ENCODE peak calls at places on chromosomes 2 and 18, in eight cellular contexts. H is body of pancreas; G is NT2/D1; T is heart right ventricle; N is pancreas; O is esophagus squamous epithelium; D is effector memory CD4-positive, alpha-beta T cell; X is SK-N-SH. S is an unnamed sample.

GRCh38 chr2:158181171-158181570 is 79.5 kb downstream of the UPP2 start:
- DNase-seq in H (no peak), G (no peak), T (no peak), N (no peak), O (no peak), D (no peak), X (no peak), S (no peak)

GRCh38 chr2:117523267-117523666 is 291.2 kb upstream of the DDX18 start:
- DNase-seq in H (peak; percentile 85), G (no peak), T (peak; percentile 73), N (peak; percentile 92), O (no peak), D (no peak), X (peak; percentile 61), S (no peak)

GRCh38 chr2:17442334-17442733 is 75.9 kb downstream of the RAD51AP2 start:
- DNase-seq in H (no peak), G (no peak), T (no peak), N (no peak), O (no peak), D (no peak), X (no peak), S (peak; percentile 1)

GRCh38 chr2:74764429-74765272 is 69.3 kb upstream of the HK2 start:
- DNase-seq in H (no peak), G (no peak), T (no peak), N (no peak), O (no peak), D (no peak), X (no peak), S (peak; percentile 60)

GRCh38 chr18:77177009-77177408 is 44.4 kb upstream of the MBP start:
- DNase-seq in H (no peak), G (no peak), T (no peak), N (no peak), O (no peak), D (no peak), X (no peak), S (peak; percentile 63)

GRCh38 chr18:9417081-9417841 is 58.1 kb upstream of the RALBP1 start:
- DNase-seq in H (peak; percentile 36), G (no peak), T (no peak), N (no peak), O (no peak), D (no peak), X (no peak), S (peak; percentile 56)

GRCh38 chr18:22230403-22231042 is 61.1 kb downstream of the GATA6 start:
- DNase-seq in H (no peak), G (no peak), T (no peak), N (no peak), O (no peak), D (no peak), X (no peak), S (peak; percentile 98)

GRCh38 chr2:156748238-156748637 is 312.1 kb downstream of the GPD2 start:
- DNase-seq in H (no peak), G (no peak), T (no peak), N (no peak), O (no peak), D (no peak), X (no peak), S (no peak)

GRCh38 chr2:230413465-230413864 is 2.5 kb upstream of the SP100 start:
- DNase-seq in H (no peak), G (no peak), T (no peak), N (no peak), O (no peak), D (no peak), X (no peak), S (no peak)

GRCh38 chr2:119753041-119753929 is 6.4 kb upstream of the PTPN4 start:
- DNase-seq in H (no peak), G (peak; percentile 39), T (no peak), N (no peak), O (no peak), D (no peak), X (peak; percentile 56), S (peak; percentile 56)

GRCh38 chr2:219149667-219150066 is 10.9 kb downstream of the NHEJ1 start:
- DNase-seq in H (peak; percentile 58), G (no peak), T (no peak), N (no peak), O (no peak), D (no peak), X (no peak), S (no peak)

GRCh38 chr2:36376992-36377738 is 21.6 kb downstream of the CRIM1 start:
- DNase-seq in H (peak; percentile 28), G (no peak), T (no peak), N (no peak), O (no peak), D (no peak), X (no peak), S (no peak)

DNA sequence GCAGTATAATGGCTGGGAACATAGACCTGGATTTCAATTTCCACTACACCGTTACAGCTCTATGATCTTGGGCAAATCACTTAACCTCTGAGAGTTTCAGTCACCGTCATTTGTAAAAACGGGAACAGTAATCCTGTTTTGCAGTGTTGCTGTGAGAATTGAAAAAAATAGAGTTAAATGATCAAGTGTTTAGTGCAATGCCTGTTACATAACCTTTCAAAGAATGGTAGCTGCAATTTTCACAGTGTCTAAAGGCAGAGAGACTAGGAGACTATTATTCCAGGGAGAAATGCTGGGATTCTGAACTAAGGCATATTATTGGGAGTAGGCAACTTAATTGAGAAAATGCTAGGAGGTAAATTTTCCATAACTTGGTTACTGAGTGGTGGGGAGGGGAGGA is 2.0 kb downstream of the AGPS start:
- DNase-seq in H (no peak), G (no peak), T (no peak), N (no peak), O (no peak), D (no peak), X (no peak), S (no peak)
- H3K4me1 ChIP-seq in H (peaks cover 60% of the 10 kb centered on the region), G (no peaks in the 10 kb centered on the region), T (peaks cover 73% of the 10 kb centered on the region), N (peaks cover 13% of the 10 kb centered on the region), O (peaks cover 13% of the 10 kb centered on the region), D (peaks cover 19% of the 10 kb centered on the region), X (peaks cover 24% of the 10 kb centered on the region), S (peaks cover 6% of the 10 kb centered on the region)

DNA sequence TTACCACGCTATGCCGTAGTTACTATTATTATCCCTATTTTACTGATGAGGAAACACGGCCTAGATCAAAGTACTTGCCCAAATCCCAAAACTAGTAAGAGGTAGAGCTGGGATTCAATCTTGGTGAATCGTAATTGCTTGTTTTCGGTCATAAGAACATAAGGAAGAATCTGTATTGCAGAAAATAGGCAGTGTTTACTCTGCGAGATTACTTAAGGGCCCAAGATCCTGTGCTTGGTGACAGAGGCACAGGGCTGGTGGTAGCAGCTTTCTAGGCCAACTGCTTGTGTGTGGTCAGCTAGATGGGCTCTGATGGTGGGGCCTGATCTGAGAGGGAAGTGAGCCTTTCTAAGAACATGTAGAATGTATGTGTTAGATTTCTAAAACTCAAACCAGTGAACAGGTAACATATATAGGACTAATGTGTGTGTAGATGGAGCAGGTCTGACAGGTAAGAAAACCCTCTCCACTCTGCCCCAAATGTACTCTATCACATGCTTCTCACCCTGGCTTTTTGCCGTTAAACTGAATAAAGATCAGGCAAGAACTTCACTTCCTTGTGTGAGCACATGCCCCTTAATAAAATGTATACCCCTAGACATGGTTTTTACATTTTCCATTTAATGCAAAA is 70.8 kb downstream of the SPATS2L start:
- DNase-seq in H (no peak), G (no peak), T (no peak), N (no peak), O (no peak), D (no peak), X (no peak), S (no peak)
- H3K4me1 ChIP-seq in H (peaks cover 57% of the 10 kb centered on the region), G (peaks cover 5% of the 10 kb centered on the region), T (peaks cover 90% of the 10 kb centered on the region), N (peaks cover 35% of the 10 kb centered on the region), O (peaks cover 22% of the 10 kb centered on the region), D (peaks cover 21% of the 10 kb centered on the region), X (peaks cover 30% of the 10 kb centered on the region), S (peaks cover 40% of the 10 kb centered on the region)

GRCh38 chr2:43349944-43350343 is 123.5 kb upstream of the ZFP36L2 start:
- DNase-seq in H (no peak), G (no peak), T (no peak), N (no peak), O (no peak), D (no peak), X (no peak), S (peak; percentile 87)

GRCh38 chr2:43347751-43348150 is 121.3 kb upstream of the ZFP36L2 start:
- DNase-seq in H (no peak), G (no peak), T (no peak), N (no peak), O (no peak), D (no peak), X (no peak), S (no peak)

GRCh38 chr2:43346619-43347018 is 120.2 kb upstream of the ZFP36L2 start:
- DNase-seq in H (no peak), G (no peak), T (no peak), N (no peak), O (no peak), D (no peak), X (no peak), S (no peak)

GRCh38 chr2:43345872-43346271 is 119.5 kb upstream of the ZFP36L2 start:
- DNase-seq in H (no peak), G (peak; percentile 28), T (no peak), N (no peak), O (no peak), D (no peak), X (no peak), S (no peak)

DNA sequence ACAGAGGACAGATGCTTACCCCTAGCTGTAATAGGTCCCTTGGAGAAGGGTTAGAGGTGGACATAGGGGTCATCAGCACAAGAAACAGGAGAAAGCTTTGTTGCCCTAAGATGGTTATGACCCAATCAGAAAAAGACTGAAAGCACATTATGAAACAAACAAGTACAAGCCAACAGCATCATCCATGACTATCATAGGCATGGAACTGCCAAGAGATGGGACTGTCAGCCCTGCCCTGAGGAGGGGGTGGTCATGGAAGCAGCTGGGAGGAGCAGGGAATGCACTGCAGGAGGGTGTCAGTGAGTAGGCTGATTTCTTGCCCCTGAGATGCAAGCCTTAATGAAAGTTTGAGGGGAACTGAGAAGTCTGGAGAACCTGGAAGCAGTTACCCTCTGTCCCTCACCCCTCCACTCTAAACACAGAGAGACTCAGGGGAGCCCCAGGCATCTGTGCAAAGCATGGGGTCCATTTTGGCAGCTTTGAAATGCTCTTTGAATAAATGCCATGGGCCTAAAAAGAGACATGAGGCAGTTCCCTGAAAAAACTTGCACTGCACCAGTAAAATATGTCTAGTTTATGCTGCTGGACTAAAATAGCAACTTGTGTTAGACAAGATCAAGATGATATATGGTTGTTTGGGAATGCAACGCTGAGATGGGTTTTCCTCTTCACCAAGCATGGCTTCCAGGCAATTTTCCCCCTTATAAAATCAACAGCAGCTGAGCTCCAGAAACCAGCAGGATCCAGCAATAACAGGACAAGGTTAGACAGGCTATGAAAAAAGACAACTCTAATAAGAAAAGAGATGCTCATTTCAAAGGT is 122.7 kb upstream of the ZFP36L2 start:
- DNase-seq in H (no peak), G (no peak), T (no peak), N (no peak), O (no peak), D (no peak), X (no peak), S (peak; percentile 72)
- H3K4me1 ChIP-seq in H (peaks cover 28% of the 10 kb centered on the region), G (no peaks in the 10 kb centered on the region), T (peaks cover 72% of the 10 kb centered on the region), N (peaks cover 22% of the 10 kb centered on the region), O (peaks cover 20% of the 10 kb centered on the region), D (no peaks in the 10 kb centered on the region), X (peaks cover 64% of the 10 kb centered on the region), S (peaks cover 32% of the 10 kb centered on the region)

DNA sequence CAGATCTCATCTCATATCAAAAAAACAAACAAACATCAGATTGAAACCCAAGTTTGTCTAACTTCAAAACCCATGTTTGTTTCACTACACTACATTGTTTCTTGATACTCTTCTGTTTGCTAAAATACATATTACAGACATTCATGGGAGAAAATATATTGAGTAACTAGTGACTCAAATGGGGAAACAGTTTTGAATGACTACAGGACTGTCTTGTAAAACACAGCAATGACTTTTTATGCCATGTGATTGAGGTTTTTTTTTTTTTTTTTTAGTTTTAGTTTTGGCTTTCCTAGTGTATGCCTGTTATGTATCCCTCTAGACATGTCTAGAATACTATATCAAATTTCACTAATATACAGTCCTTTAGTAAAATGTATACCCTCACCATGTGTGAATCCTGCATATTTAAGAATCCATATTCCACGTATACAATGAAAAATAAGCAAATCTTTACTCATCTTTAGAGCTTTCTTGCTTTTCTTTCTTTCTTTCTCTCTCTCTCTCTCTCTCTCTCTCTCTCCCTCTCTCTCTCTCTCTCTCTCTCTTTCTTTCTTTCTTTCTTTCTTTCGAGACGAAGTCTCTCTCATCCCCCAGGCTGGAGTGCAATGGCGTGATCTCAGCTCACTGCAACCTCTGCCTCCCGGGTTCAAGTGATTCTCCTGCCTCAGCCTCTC is 46.6 kb upstream of the SERTAD2 start:
- DNase-seq in H (no peak), G (no peak), T (no peak), N (no peak), O (no peak), D (no peak), X (no peak), S (peak; percentile 50)
- H3K4me1 ChIP-seq in H (no peaks in the 10 kb centered on the region), G (no peaks in the 10 kb centered on the region), T (peaks cover 8% of the 10 kb centered on the region), N (no peaks in the 10 kb centered on the region), O (no peaks in the 10 kb centered on the region), D (no peaks in the 10 kb centered on the region), X (no peaks in the 10 kb centered on the region), S (peaks cover 14% of the 10 kb centered on the region)